ENCODE peak calls at places on chromosomes 6 and 20, in seven cellular contexts. A is endothelial cell of umbilical vein, D is kidney, L is heart left ventricle, T is left lung, P is mammary epithelial cell, Y is fibroblast of pulmonary artery. Z is an unnamed sample.

GRCh38 chr20:38113401-38114325 is 51.4 kb downstream of the TGM2 start:
- DNase-seq in A (no peak), D (no peak), L (no peak), T (no peak), P (no peak), Y (no peak), Z (peak)

GRCh38 chr6:163782436-163783003 is 368.0 kb downstream of the QKI start:
- DNase-seq in A (no peak), D (no peak), L (no peak), T (no peak), P (no peak), Y (no peak), Z (peak)

GRCh38 chr6:102701019-102701418 is 1307.5 kb downstream of the GRIK2 start:
- DNase-seq in A (no peak), D (peak), L (no peak), T (peak), P (no peak), Y (no peak), Z (no peak)

GRCh38 chr20:58019027-58019849 is 209.2 kb downstream of the ANKRD60 start:
- DNase-seq in A (no peak), D (no peak), L (no peak), T (no peak), P (peak), Y (no peak), Z (no peak)

GRCh38 chr6:14165091-14165490 is 47.5 kb downstream of the CD83 start:
- DNase-seq in A (no peak), D (no peak), L (no peak), T (no peak), P (peak), Y (peak), Z (no peak)

GRCh38 chr6:167906899-167907298 is 80.2 kb downstream of the AFDN start:
- DNase-seq in A (peak), D (peak), L (peak), T (no peak), P (no peak), Y (peak), Z (no peak)

GRCh38 chr6:99613398-99613704 is 6.7 kb downstream of the PRDM13 start:
- DNase-seq in A (no peak), D (peak), L (peak), T (peak), P (no peak), Y (peak), Z (peak)

GRCh38 chr20:35947489-35947888 is 6.8 kb downstream of the SCAND1 start:
- DNase-seq in A (peak), D (no peak), L (no peak), T (no peak), P (peak), Y (peak), Z (peak)

GRCh38 chr6:9456241-9456658 is 958.6 kb downstream of the TFAP2A start:
- DNase-seq in A (no peak), D (peak), L (no peak), T (no peak), P (no peak), Y (no peak), Z (no peak)

GRCh38 chr6:33794910-33795615 is 6.1 kb upstream of the LEMD2 start:
- DNase-seq in A (no peak), D (peak), L (no peak), T (peak), P (no peak), Y (no peak), Z (no peak)

GRCh38 chr6:41239467-41240159 is 11.5 kb downstream of the TREML4 start:
- DNase-seq in A (no peak), D (peak), L (no peak), T (no peak), P (no peak), Y (no peak), Z (no peak)

GRCh38 chr20:11581271-11581670 is 336.4 kb upstream of the BTBD3 start:
- DNase-seq in A (no peak), D (no peak), L (no peak), T (no peak), P (no peak), Y (peak), Z (no peak)

GRCh38 chr20:891121-892080 is 24.7 kb downstream of the ANGPT4 start:
- DNase-seq in A (no peak), D (peak), L (no peak), T (no peak), P (peak), Y (peak), Z (peak)

GRCh38 chr6:5838656-5839396 is 167.9 kb downstream of the NRN1 start:
- DNase-seq in A (no peak), D (no peak), L (no peak), T (no peak), P (no peak), Y (no peak), Z (no peak)

GRCh38 chr6:144266091-144266649 is 19.0 kb upstream of the UTRN start:
- DNase-seq in A (peak), D (no peak), L (peak), T (no peak), P (no peak), Y (peak), Z (no peak)

GRCh38 chr20:38175221-38176030 is 10.4 kb upstream of the TGM2 start:
- DNase-seq in A (no peak), D (peak), L (no peak), T (no peak), P (no peak), Y (no peak), Z (no peak)

GRCh38 chr6:31710490-31711219 is 4.0 kb downstream of the LY6G6F start:
- DNase-seq in A (no peak), D (no peak), L (no peak), T (no peak), P (no peak), Y (no peak), Z (no peak)

GRCh38 chr20:15949391-15949790 is 623.9 kb downstream of the KIF16B start:
- DNase-seq in A (no peak), D (no peak), L (no peak), T (no peak), P (no peak), Y (no peak), Z (no peak)

DNA sequence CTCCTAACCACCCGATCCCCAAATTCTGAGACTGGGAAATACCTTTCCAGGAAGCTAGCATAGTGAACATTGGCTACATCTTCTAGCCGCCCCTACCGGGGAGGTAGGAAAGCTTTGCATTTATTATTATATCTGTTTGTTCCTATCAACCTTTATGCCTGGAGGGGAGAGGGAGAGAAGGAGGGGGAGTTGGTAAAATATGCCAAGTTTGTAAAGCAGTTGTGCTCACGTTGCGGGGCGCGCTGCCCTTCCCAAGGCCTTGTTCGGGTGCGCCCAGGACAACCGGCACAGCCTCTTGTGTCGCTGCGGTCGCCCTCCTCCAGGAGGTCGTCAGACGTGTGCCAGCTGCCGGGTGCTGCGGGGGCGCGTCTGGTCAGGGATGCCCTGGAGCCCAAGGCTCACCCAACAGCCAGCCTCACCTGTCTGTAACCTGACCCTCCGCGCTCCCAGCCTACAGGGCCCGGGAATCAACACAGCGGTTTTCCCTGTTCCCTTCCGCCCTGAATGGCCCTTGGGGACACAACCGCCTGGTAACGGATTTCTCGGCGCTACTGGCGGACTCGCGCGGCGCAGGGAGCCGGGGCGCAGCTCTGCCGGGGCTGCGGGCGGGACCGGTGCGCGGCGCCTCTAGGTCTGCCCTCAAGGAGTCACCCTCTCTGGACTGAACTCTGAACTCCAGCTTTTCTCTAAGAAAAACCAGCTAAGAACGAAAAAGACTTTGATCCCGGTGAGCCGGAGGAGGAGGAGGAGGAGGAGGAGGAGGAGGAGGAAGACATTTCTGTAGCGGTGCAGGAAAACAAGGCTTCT is 1.1 kb upstream of the OVOL2 start:
- DNase-seq in A (no peak), D (no peak), L (no peak), T (peak), P (peak), Y (no peak), Z (no peak)
- H3K4me3 ChIP-seq in A (no peak), D (peak), L (peak), T (peak), P (peak), Y (no peak), Z (no peak)

GRCh38 chr6:113488812-113489685 is 368.1 kb upstream of the MARCKS start:
- DNase-seq in A (no peak), D (no peak), L (no peak), T (no peak), P (no peak), Y (no peak), Z (no peak)
- TF ChIP-seq CTCF in A (peak), D (no peak), L (no peak), T (no peak), P (peak), Y (peak), Z (peak)

DNA sequence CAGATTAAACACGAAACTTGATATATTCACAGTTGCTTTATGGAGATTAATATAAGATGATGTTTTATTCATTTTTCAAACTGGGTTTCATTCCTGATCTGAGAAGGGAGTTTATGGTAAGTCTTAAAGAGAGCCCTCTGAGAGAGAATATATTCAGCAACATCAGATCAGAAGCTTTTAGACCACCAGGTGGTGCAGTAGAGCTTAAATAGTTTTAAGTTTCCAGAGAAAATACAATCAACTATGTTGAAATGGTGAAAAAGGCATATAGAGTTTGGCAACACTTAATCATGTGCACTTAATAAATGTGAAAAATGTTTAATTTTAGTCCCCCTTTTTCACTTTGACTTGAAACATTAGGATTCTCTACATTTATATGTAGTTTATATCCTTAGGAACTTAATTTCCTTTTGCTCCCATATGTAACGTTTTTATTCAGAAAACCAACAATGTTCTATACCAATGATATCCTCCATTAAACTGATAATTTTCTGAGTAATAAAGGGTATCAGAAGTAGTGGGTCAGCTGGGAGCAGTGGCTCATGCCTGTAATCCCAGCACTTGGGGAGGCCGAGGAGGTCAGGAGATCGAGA is 86.3 kb upstream of the CLDN20 start:
- DNase-seq in A (peak), D (no peak), L (no peak), T (no peak), P (peak), Y (peak), Z (peak)
- H3K4me3 ChIP-seq in A (no peak), D (no peak), L (no peak), T (no peak), P (no peak), Y (no peak), Z (peak)

GRCh38 chr6:127026247-127026646 is 92.2 kb upstream of the RSPO3 start:
- DNase-seq in A (no peak), D (no peak), L (no peak), T (no peak), P (peak), Y (no peak), Z (no peak)
- TF ChIP-seq CTCF in A (no peak), D (no peak), L (no peak), T (no peak), P (no peak), Y (no peak), Z (no peak)

GRCh38 chr6:113513086-113513485 is 344.1 kb upstream of the MARCKS start:
- DNase-seq in A (no peak), D (no peak), L (no peak), T (peak), P (no peak), Y (no peak), Z (no peak)
- H3K4me3 ChIP-seq in A (no peak), D (no peak), L (no peak), T (no peak), P (no peak), Y (no peak), Z (no peak)

DNA sequence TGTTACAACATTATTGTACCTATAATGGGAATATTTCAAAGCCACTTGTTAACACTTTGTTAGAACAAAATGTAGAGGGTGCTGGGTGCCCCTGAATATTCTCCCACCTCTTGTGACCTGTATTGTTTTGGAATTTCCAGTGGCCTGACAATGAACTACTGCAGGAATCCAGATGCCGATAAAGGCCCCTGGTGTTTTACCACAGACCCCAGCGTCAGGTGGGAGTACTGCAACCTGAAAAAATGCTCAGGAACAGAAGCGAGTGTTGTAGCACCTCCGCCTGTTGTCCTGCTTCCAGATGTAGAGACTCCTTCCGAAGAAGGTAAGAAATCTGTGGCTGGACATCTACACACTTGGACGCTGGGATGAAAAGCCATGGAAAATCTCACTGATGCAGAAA is 28.9 kb downstream of the PLG start:
- DNase-seq in A (no peak), D (no peak), L (no peak), T (no peak), P (peak), Y (no peak), Z (peak)
- TF ChIP-seq CTCF in A (no peak), D (no peak), L (no peak), T (no peak), P (peak), Y (peak), Z (peak)

GRCh38 chr6:151762817-151763216 is 44.7 kb upstream of the ESR1 start:
- DNase-seq in A (no peak), D (no peak), L (no peak), T (no peak), P (no peak), Y (no peak), Z (no peak)
- H3K4me3 ChIP-seq in A (no peak), D (no peak), L (no peak), T (no peak), P (peak), Y (no peak), Z (no peak)

GRCh38 chr20:63453029-63453523 is 19.4 kb downstream of the KCNQ2 start:
- DNase-seq in A (no peak), D (no peak), L (no peak), T (no peak), P (no peak), Y (no peak), Z (peak)
- TF ChIP-seq CTCF in A (no peak), D (no peak), L (no peak), T (no peak), P (no peak), Y (no peak), Z (peak)

GRCh38 chr20:23435675-23436539 is 3.6 kb upstream of the CSTL1 start:
- DNase-seq in A (no peak), D (no peak), L (no peak), T (no peak), P (no peak), Y (peak), Z (no peak)
- H3K4me3 ChIP-seq in A (no peak), D (no peak), L (no peak), T (no peak), P (no peak), Y (no peak), Z (no peak)

DNA sequence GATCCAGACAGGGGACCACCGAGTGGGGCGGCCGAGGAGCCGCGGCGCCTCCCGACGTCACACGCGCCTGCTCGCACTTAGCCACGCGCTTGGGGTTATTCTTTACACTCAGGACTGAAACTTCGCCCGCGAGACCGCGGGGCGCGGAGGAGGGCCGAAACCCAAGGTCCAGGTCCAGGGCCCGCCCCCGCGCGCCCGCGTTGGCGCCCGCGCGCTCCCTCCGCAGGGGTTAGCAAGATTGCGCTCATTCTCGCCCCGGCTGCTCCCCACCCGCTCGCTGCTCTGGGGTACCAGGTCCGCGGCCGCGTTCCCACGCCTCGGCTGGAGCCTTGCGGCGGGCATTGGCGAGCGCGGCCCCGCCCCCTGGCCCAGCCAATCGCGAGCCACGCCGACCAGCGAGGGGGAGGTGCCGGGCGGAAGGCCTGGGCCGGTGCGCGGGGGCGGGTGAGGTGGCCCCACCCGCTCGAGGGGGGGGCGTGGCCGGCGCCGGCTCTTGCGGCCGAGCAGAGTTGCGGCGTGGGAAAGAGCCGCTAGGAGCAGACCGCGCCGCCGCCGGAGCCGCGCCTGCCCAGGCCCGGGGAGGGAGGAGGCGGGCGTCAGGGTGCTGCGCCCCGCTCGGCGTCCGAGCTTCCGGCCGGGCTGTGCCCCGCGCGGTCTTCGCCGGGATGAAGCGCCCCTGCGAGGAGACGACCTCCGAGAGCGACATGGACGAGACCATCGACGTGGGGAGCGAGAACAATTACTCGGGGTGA is at the start of gene HEY2:
- DNase-seq in A (peak), D (peak), L (peak), T (peak), P (peak), Y (peak), Z (peak)
- TF ChIP-seq CTCF in A (no peak), D (peak), L (no peak), T (peak), P (no peak), Y (no peak), Z (no peak)

Z was measured in GM12865.